ENCODE peak calls at places on chromosomes 3 and 15, in ten cellular contexts. Q is stimulated activated CD8-positive, alpha-beta memory T cell treated with anti-CD3 and anti-CD28 coated beads, Interleukin-15, amount 100 ng/mL, for 24 hours; T is activated CD4-positive, alpha-beta T cell treated with anti-CD3 and anti-CD28 coated beads, Interleukin-2, amount 50 U/mL, for 24 hours; I is activated naive CD4-positive, alpha-beta T cell; S is AG20443; U is naive thymus-derived CD4-positive, alpha-beta T cell; W is bronchial epithelial cell; Z is pancreas; A is Kasumi-1; F is AML-193. N is an unnamed sample.

GRCh38 chr3:189233225-189233858 is 61.6 kb downstream of the TPRG1 start:
- DNase-seq in Z (peak; percentile 46), F (peak; percentile 38), W (peak; percentile 72), A (peak; percentile 49), Q (no peak), T (no peak), I (no peak), U (no peak), S (peak; percentile 89), N (peak; percentile 36)

GRCh38 chr15:47991376-47991775 is 129.4 kb upstream of the SLC24A5 start:
- DNase-seq in S (peak; percentile 20), U (no peak), Z (no peak), T (no peak), I (no peak), W (no peak), F (no peak), Q (no peak), A (no peak), N (no peak)

GRCh38 chr15:28093761-28094535 is 5.2 kb downstream of the OCA2 start:
- DNase-seq in S (no peak), T (no peak), F (no peak), I (no peak), Z (no peak), A (no peak), U (no peak), Q (no peak), W (no peak), N (no peak)

GRCh38 chr3:157582634-157582968 is 79.4 kb upstream of the VEPH1 start:
- DNase-seq in S (no peak), Z (no peak), Q (no peak), W (no peak), I (no peak), U (no peak), F (no peak), A (no peak), T (no peak), N (no peak)

GRCh38 chr15:42784705-42785104 is 47.8 kb upstream of the CDAN1 start:
- DNase-seq in U (no peak), A (no peak), Z (no peak), W (no peak), I (no peak), Q (no peak), S (no peak), T (no peak), F (no peak), N (no peak)

GRCh38 chr3:73729969-73730440 is 105.3 kb upstream of the PDZRN3 start:
- DNase-seq in Q (no peak), W (no peak), Z (peak; percentile 8), F (no peak), I (no peak), A (no peak), U (no peak), S (no peak), T (no peak), N (no peak)

GRCh38 chr15:58932791-58933310 is 628 bp downstream of the SLTM start:
- DNase-seq in S (peak; percentile 70), A (peak; percentile 6), Q (no peak), Z (no peak), I (no peak), W (peak; percentile 5), F (no peak), U (no peak), T (no peak), N (peak; percentile 47)

GRCh38 chr3:156477306-156477705 is 77.6 kb downstream of the SSR3 start:
- DNase-seq in S (peak; percentile 83), Z (no peak), U (no peak), W (no peak), T (no peak), F (no peak), A (no peak), I (no peak), Q (no peak), N (no peak)

GRCh38 chr15:74783072-74783807 is 1.4 kb downstream of the CSK start:
- DNase-seq in I (no peak), W (no peak), A (peak; percentile 79), F (peak; percentile 80), S (peak; percentile 47), T (no peak), Q (no peak), U (no peak), Z (no peak), N (no peak)

GRCh38 chr3:141410408-141410807 is 42.1 kb downstream of the ZBTB38 start:
- DNase-seq in W (no peak), Q (no peak), Z (peak; percentile 43), T (no peak), S (peak; percentile 25), I (no peak), U (no peak), F (no peak), A (no peak), N (peak; percentile 38)

GRCh38 chr3:135097276-135097946 is 302.4 kb downstream of the EPHB1 start:
- DNase-seq in Z (no peak), T (no peak), A (no peak), F (no peak), W (no peak), S (no peak), I (no peak), U (no peak), Q (no peak), N (no peak)

GRCh38 chr3:29319262-29319661 is 38.4 kb downstream of the RBMS3 start:
- DNase-seq in A (peak; percentile 28), T (no peak), Q (no peak), I (no peak), Z (no peak), F (no peak), U (no peak), W (no peak), S (no peak), N (no peak)

GRCh38 chr15:84752700-84753099 is 4.3 kb downstream of the ZNF592 start:
- DNase-seq in Z (no peak), Q (no peak), F (no peak), T (no peak), S (peak; percentile 52), A (no peak), U (no peak), W (no peak), I (no peak), N (no peak)

GRCh38 chr3:38458796-38459498 is 5.3 kb downstream of the ACVR2B start:
- DNase-seq in Z (peak; percentile 88), W (peak; percentile 57), A (no peak), I (no peak), U (no peak), S (peak; percentile 66), Q (no peak), T (no peak), F (no peak), N (no peak)

GRCh38 chr3:153595186-153595815 is 433.3 kb downstream of the RAP2B start:
- DNase-seq in I (no peak), Q (no peak), U (peak; percentile 10), S (peak; percentile 21), W (peak; percentile 58), Z (no peak), A (peak; percentile 69), T (no peak), F (peak; percentile 50), N (no peak)

GRCh38 chr15:77009176-77009575 is 14.2 kb downstream of the PSTPIP1 start:
- DNase-seq in I (no peak), A (no peak), F (no peak), Q (no peak), W (no peak), Z (no peak), S (no peak), U (no peak), T (no peak), N (no peak)

GRCh38 chr3:64290864-64291263 is 65.6 kb upstream of the PRICKLE2 start:
- DNase-seq in F (no peak), Q (no peak), Z (no peak), A (no peak), T (no peak), S (peak; percentile 11), U (no peak), I (no peak), W (peak; percentile 74), N (no peak)

GRCh38 chr15:82944840-82945239 is 7.7 kb downstream of the HOMER2 start:
- DNase-seq in A (no peak), Q (no peak), I (no peak), F (no peak), U (no peak), W (peak; percentile 70), T (no peak), Z (no peak), S (peak; percentile 73), N (no peak)

GRCh38 chr3:78666458-78666800 is 1101.4 kb downstream of the ROBO1 start:
- DNase-seq in Q (no peak), A (no peak), S (peak; percentile 32), F (no peak), Z (no peak), W (peak; percentile 89), U (no peak), I (no peak), T (no peak), N (no peak)

GRCh38 chr3:32780735-32781210 is 37.0 kb upstream of the TRIM71 start:
- DNase-seq in Q (no peak), Z (peak; percentile 20), T (no peak), U (no peak), F (no peak), A (peak; percentile 68), I (no peak), S (peak; percentile 71), W (peak; percentile 20), N (peak; percentile 13)

GRCh38 chr15:91839867-91840266 is 13.6 kb upstream of the SLCO3A1 start:
- DNase-seq in Z (no peak), F (no peak), U (no peak), I (no peak), W (peak; percentile 68), T (no peak), A (no peak), S (no peak), Q (no peak), N (no peak)

GRCh38 chr3:64748244-64748894 is 60.6 kb upstream of the ADAMTS9 start:
- DNase-seq in T (no peak), A (no peak), I (no peak), U (no peak), F (no peak), S (no peak), Q (no peak), Z (no peak), W (no peak), N (no peak)

GRCh38 chr3:169404491-169404890 is 259.0 kb downstream of the MECOM start:
- DNase-seq in Z (no peak), F (no peak), U (no peak), S (no peak), I (no peak), T (no peak), Q (no peak), W (no peak), A (no peak), N (no peak)

GRCh38 chr15:83379574-83379973 is 67.6 kb upstream of the SH3GL3 start:
- DNase-seq in Z (no peak), U (no peak), A (no peak), Q (no peak), S (peak; percentile 81), W (peak; percentile 86), F (no peak), I (no peak), T (no peak), N (no peak)

GRCh38 chr3:3798641-3799113 is 554 bp upstream of the LRRN1 start:
- DNase-seq in W (no peak), I (peak; percentile 43), U (peak; percentile 17), Z (peak; percentile 10), Q (no peak), F (no peak), S (peak; percentile 16), T (no peak), A (no peak), N (no peak)

GRCh38 chr3:173584093-173584833 is 186.7 kb downstream of the NLGN1 start:
- DNase-seq in Q (no peak), S (peak; percentile 46), A (no peak), Z (peak; percentile 43), W (peak; percentile 10), I (no peak), U (no peak), T (no peak), F (no peak), N (no peak)

GRCh38 chr15:42992626-42993025 is 72.0 kb upstream of the TTBK2 start:
- DNase-seq in U (no peak), Q (no peak), A (no peak), F (no peak), W (no peak), I (no peak), T (no peak), Z (no peak), S (no peak), N (no peak)

GRCh38 chr3:160869825-160870224 is 113.8 kb downstream of the PPM1L start:
- DNase-seq in W (peak; percentile 56), S (no peak), Z (peak; percentile 64), F (peak; percentile 88), A (no peak), I (no peak), U (no peak), T (no peak), Q (no peak), N (no peak)

N was measured in hypothalamus.